ENCODE peak calls at places on chromosomes 1 and 21, in six cellular contexts. C, R, U, X, F and L are unnamed samples.

GRCh38 chr1:225911207-225912130 is 12.6 kb downstream of the PYCR2 start:
- DNase-seq in X (peak; percentile 71), C (peak; percentile 33), U (peak; percentile 89), R (peak; percentile 50), F (peak; percentile 90), L (no peak)

GRCh38 chr1:113542221-113542701 is 151.9 kb downstream of the MAGI3 start:
- DNase-seq in F (no peak), X (no peak), U (no peak), R (no peak), C (peak; percentile 84), L (peak; percentile 81)

GRCh38 chr1:76583875-76584477 is 283.3 kb upstream of the ST6GALNAC5 start:
- DNase-seq in U (no peak), F (no peak), X (no peak), R (no peak), C (no peak), L (no peak)

GRCh38 chr1:80769351-80769750 is 1031.4 kb upstream of the ADGRL2 start:
- DNase-seq in U (no peak), C (no peak), F (no peak), R (no peak), X (no peak), L (no peak)

GRCh38 chr21:28142692-28143091 is 850.0 kb downstream of the LTN1 start:
- DNase-seq in X (no peak), F (no peak), C (peak; percentile 81), R (no peak), U (no peak), L (peak; percentile 81)

GRCh38 chr21:41294548-41295231 is 21.9 kb upstream of the FAM3B start:
- DNase-seq in X (no peak), C (no peak), F (no peak), U (no peak), R (no peak), L (no peak)

GRCh38 chr1:162855461-162856150 is 5.4 kb downstream of the CCDC190 start:
- DNase-seq in F (no peak), C (peak; percentile 75), U (no peak), X (no peak), R (no peak), L (peak; percentile 80)

GRCh38 chr1:27575861-27576331 is 28.0 kb downstream of the AHDC1 start:
- DNase-seq in C (peak; percentile 65), F (peak; percentile 89), R (peak; percentile 82), U (peak; percentile 92), X (peak; percentile 85), L (no peak)

GRCh38 chr1:213374369-213374768 is 323.3 kb downstream of the RPS6KC1 start:
- DNase-seq in U (peak; percentile 79), C (peak; percentile 50), X (peak; percentile 55), F (peak; percentile 82), R (peak; percentile 37), L (peak; percentile 55)

GRCh38 chr1:45569962-45570581 is 13.8 kb upstream of the NASP start:
- DNase-seq in C (peak; percentile 73), F (peak; percentile 88), R (peak; percentile 72), U (peak; percentile 78), X (peak; percentile 65), L (peak; percentile 74)

GRCh38 chr1:6393400-6394187 is at the start of gene ACOT7:
- DNase-seq in C (peak; percentile 89), R (peak; percentile 89), X (peak; percentile 91), U (peak; percentile 94), F (peak; percentile 95), L (peak; percentile 87)

GRCh38 chr1:8242498-8242897 is 75.4 kb upstream of the SLC45A1 start:
- DNase-seq in U (no peak), X (no peak), F (no peak), C (no peak), R (no peak), L (no peak)

GRCh38 chr1:7120863-7121621 is 335.8 kb downstream of the CAMTA1 start:
- DNase-seq in C (no peak), F (no peak), R (no peak), U (no peak), X (no peak), L (peak; percentile 48)

GRCh38 chr1:210185063-210185462 is 47.5 kb upstream of the SERTAD4 start:
- DNase-seq in C (no peak), X (no peak), U (no peak), F (no peak), R (no peak), L (no peak)

GRCh38 chr1:19096036-19096833 is 113.8 kb downstream of the UBR4 start:
- DNase-seq in C (no peak), U (peak; percentile 76), F (no peak), X (peak; percentile 49), R (peak; percentile 53), L (no peak)

GRCh38 chr1:102875756-102876155 is 232.6 kb downstream of the COL11A1 start:
- DNase-seq in U (no peak), X (no peak), F (no peak), R (no peak), C (no peak), L (no peak)

GRCh38 chr1:115409097-115409852 is 71.2 kb upstream of the NGF start:
- DNase-seq in U (peak; percentile 65), F (no peak), C (peak; percentile 21), X (no peak), R (no peak), L (no peak)

GRCh38 chr1:12603224-12603623 is 14.8 kb downstream of the DHRS3 start:
- DNase-seq in R (no peak), F (no peak), U (peak; percentile 42), X (no peak), C (no peak), L (no peak)

GRCh38 chr1:9539829-9540550 is 725 bp downstream of the SLC25A33 start:
- DNase-seq in R (peak; percentile 32), X (peak; percentile 36), F (peak; percentile 81), U (peak; percentile 85), C (peak; percentile 65), L (peak; percentile 74)

GRCh38 chr21:38913120-38913975 is 107.6 kb downstream of the ETS2 start:
- DNase-seq in C (peak; percentile 45), U (peak; percentile 86), F (peak; percentile 93), X (peak; percentile 65), R (peak; percentile 72), L (peak; percentile 38)

GRCh38 chr1:8562881-8563865 is 245.3 kb downstream of the SLC45A1 start:
- DNase-seq in F (no peak), R (no peak), U (no peak), C (peak; percentile 40), X (no peak), L (peak; percentile 29)

GRCh38 chr1:219771039-219771438 is 157.3 kb downstream of the SLC30A10 start:
- DNase-seq in C (peak; percentile 94), F (no peak), U (no peak), X (no peak), R (no peak), L (peak; percentile 99)

GRCh38 chr1:192802406-192802805 is 6.4 kb upstream of the RGS2 start:
- DNase-seq in F (no peak), U (no peak), X (no peak), R (no peak), C (no peak), L (no peak)

GRCh38 chr21:34995979-34996303 is 53.2 kb downstream of the RUNX1 start:
- DNase-seq in C (no peak), F (no peak), R (no peak), U (no peak), X (no peak), L (no peak)

GRCh38 chr21:16437586-16437985 is 707.8 kb downstream of the USP25 start:
- DNase-seq in U (no peak), R (no peak), X (no peak), F (no peak), C (no peak), L (no peak)

GRCh38 chr21:38619865-38620513 is 121.7 kb upstream of the ERG start:
- DNase-seq in R (peak; percentile 35), U (peak; percentile 81), X (peak; percentile 43), F (peak; percentile 92), C (no peak), L (peak; percentile 19)

GRCh38 chr1:161198206-161198876 is 513 bp downstream of the ADAMTS4 start:
- DNase-seq in R (no peak), X (peak; percentile 52), C (peak; percentile 73), F (peak; percentile 86), U (peak; percentile 90), L (peak; percentile 76)

GRCh38 chr1:155007253-155007828 is 4.7 kb downstream of the ZBTB7B start:
- DNase-seq in F (no peak), U (peak; percentile 91), X (peak; percentile 76), R (peak; percentile 69), C (no peak), L (no peak)

GRCh38 chr1:40966411-40966810 is 13.1 kb upstream of the CTPS1 start:
- DNase-seq in R (no peak), U (no peak), F (no peak), C (no peak), X (no peak), L (no peak)

GRCh38 chr1:66519988-66520387 is 14.0 kb upstream of the SGIP1 start:
- DNase-seq in F (no peak), C (no peak), R (no peak), U (no peak), X (no peak), L (no peak)

GRCh38 chr1:36123357-36123756 is 1.7 kb downstream of the COL8A2 start:
- DNase-seq in U (no peak), F (no peak), X (no peak), R (no peak), C (no peak), L (no peak)

GRCh38 chr1:42736152-42736551 is 3.9 kb downstream of the CLDN19 start:
- DNase-seq in U (peak; percentile 66), C (peak; percentile 45), F (peak; percentile 65), R (no peak), X (no peak), L (peak; percentile 26)

GRCh38 chr1:199302554-199302953 is 663.7 kb downstream of the PTPRC start:
- DNase-seq in X (no peak), F (no peak), C (peak; percentile 60), R (no peak), U (no peak), L (peak; percentile 82)

GRCh38 chr1:225689882-225690459 is 37.0 kb upstream of the ENAH start:
- DNase-seq in F (no peak), C (peak; percentile 14), R (no peak), X (no peak), U (no peak), L (no peak)

GRCh38 chr1:227895828-227896685 is 51.7 kb downstream of the WNT9A start:
- DNase-seq in F (peak; percentile 75), X (peak; percentile 24), U (peak; percentile 56), R (peak; percentile 11), C (peak; percentile 28), L (peak; percentile 26)

GRCh38 chr1:169525391-169525790 is 39.6 kb upstream of the SLC19A2 start:
- DNase-seq in C (no peak), R (no peak), F (no peak), U (no peak), X (no peak), L (no peak)

GRCh38 chr1:160360227-160360695 is 6.6 kb upstream of the NHLH1 start:
- DNase-seq in C (no peak), U (no peak), X (no peak), R (no peak), F (no peak), L (no peak)

GRCh38 chr1:44676484-44677200 is 2.1 kb downstream of the ARMH1 start:
- DNase-seq in C (peak; percentile 84), R (no peak), X (no peak), F (no peak), U (no peak), L (peak; percentile 75)

GRCh38 chr1:31505884-31506497 is 70.3 kb upstream of the TINAGL1 start:
- DNase-seq in R (no peak), F (no peak), X (no peak), U (no peak), C (peak; percentile 82), L (peak; percentile 94)

GRCh38 chr1:152356736-152357135 is 3.1 kb downstream of the FLG2 start:
- DNase-seq in F (no peak), X (no peak), C (no peak), R (no peak), U (no peak), L (no peak)